ENCODE peak calls at places on chromosomes 6 and 20, in six cellular contexts. Y, J, Q, X, M and S are unnamed samples.

GRCh38 chr6:50889492-50889891 is 70.8 kb downstream of the TFAP2B start:
- DNase-seq in Q (no peak), X (no peak), J (no peak), Y (no peak), M (no peak), S (no peak)

GRCh38 chr20:19048898-19049889 is 163.2 kb upstream of the SLC24A3 start:
- DNase-seq in X (no peak), M (no peak), Y (no peak), J (no peak), Q (no peak), S (no peak)

GRCh38 chr6:111985202-111985731 is 68.6 kb upstream of the CCN6 start:
- DNase-seq in J (peak; percentile 94), X (no peak), Q (peak; percentile 79), M (no peak), Y (no peak), S (peak; percentile 66)

GRCh38 chr6:148217051-148217450 is 125.6 kb upstream of the SASH1 start:
- DNase-seq in J (no peak), Q (no peak), X (no peak), M (no peak), Y (no peak), S (no peak)

GRCh38 chr6:19713411-19713810 is 123.8 kb upstream of the ID4 start:
- DNase-seq in Q (peak; percentile 46), X (no peak), M (no peak), J (peak; percentile 13), Y (no peak), S (no peak)

GRCh38 chr6:33765368-33765767 is 18.7 kb upstream of the IP6K3 start:
- DNase-seq in Q (no peak), X (no peak), J (no peak), Y (no peak), M (no peak), S (no peak)

GRCh38 chr20:62710886-62711702 is 2.5 kb downstream of the NTSR1 start:
- DNase-seq in J (no peak), Q (no peak), Y (no peak), X (peak; percentile 62), M (no peak), S (peak; percentile 64)

GRCh38 chr20:63734946-63735858 is 1.3 kb upstream of the LIME1 start:
- DNase-seq in X (no peak), J (no peak), Q (no peak), M (peak; percentile 30), Y (peak; percentile 3), S (no peak)

GRCh38 chr6:119129148-119129967 is 50.9 kb upstream of the FAM184A start:
- DNase-seq in X (no peak), Y (peak; percentile 57), M (peak; percentile 18), Q (peak; percentile 85), J (peak; percentile 81), S (peak; percentile 81)

GRCh38 chr6:37357288-37357687 is 3.5 kb downstream of the RNF8 start:
- DNase-seq in X (no peak), M (no peak), Y (no peak), J (no peak), Q (no peak), S (no peak)

GRCh38 chr6:71289039-71289801 is 609 bp downstream of the OGFRL1 start:
- DNase-seq in M (peak; percentile 25), Q (no peak), Y (peak; percentile 26), X (no peak), J (peak; percentile 37), S (peak; percentile 37)

GRCh38 chr20:57467742-57468141 is 57.2 kb downstream of the CTCFL start:
- DNase-seq in M (no peak), Y (no peak), Q (no peak), J (no peak), X (no peak), S (no peak)

GRCh38 chr20:2521369-2522305 is 12.9 kb upstream of the ZNF343 start:
- DNase-seq in Q (peak; percentile 61), X (peak; percentile 42), Y (no peak), M (peak; percentile 36), J (peak; percentile 49), S (peak; percentile 50)

GRCh38 chr20:54680872-54681297 is 205.5 kb downstream of the DOK5 start:
- DNase-seq in Q (peak; percentile 58), M (peak; percentile 22), X (no peak), Y (peak; percentile 19), J (peak; percentile 47), S (peak; percentile 52)

GRCh38 chr20:17934141-17934862 is 34.3 kb downstream of the SNX5 start:
- DNase-seq in M (no peak), X (no peak), Y (no peak), Q (no peak), J (peak; percentile 69), S (no peak)

GRCh38 chr20:1955289-1955688 is 38.6 kb downstream of the PDYN start:
- DNase-seq in Y (no peak), X (no peak), M (no peak), J (no peak), Q (no peak), S (no peak)

GRCh38 chr6:151044465-151045441 is 179.3 kb downstream of the MTHFD1L start:
- DNase-seq in M (peak; percentile 28), J (peak; percentile 92), Y (no peak), Q (peak; percentile 93), X (peak; percentile 93), S (no peak)

GRCh38 chr6:12262236-12263061 is 27.7 kb upstream of the EDN1 start:
- DNase-seq in Q (no peak), M (peak; percentile 27), X (no peak), Y (no peak), J (no peak), S (no peak)

GRCh38 chr6:3744211-3744900 is 7.2 kb downstream of the PXDC1 start:
- DNase-seq in Y (no peak), M (no peak), Q (peak; percentile 38), X (no peak), J (peak; percentile 51), S (no peak)

GRCh38 chr6:64489760-64490159 is 854.2 kb downstream of the PHF3 start:
- DNase-seq in M (no peak), X (no peak), Y (no peak), Q (no peak), J (peak; percentile 36), S (no peak)

GRCh38 chr6:49890988-49891387 is 24.7 kb upstream of the CRISP1 start:
- DNase-seq in X (no peak), Q (no peak), M (no peak), J (no peak), Y (no peak), S (no peak)

GRCh38 chr6:26311385-26312095 is 53.5 kb upstream of the BTN3A2 start:
- DNase-seq in X (no peak), Q (peak; percentile 78), Y (no peak), J (peak; percentile 84), M (peak; percentile 30), S (peak; percentile 82)

GRCh38 chr6:152356659-152357058 is 280.5 kb downstream of the SYNE1 start:
- DNase-seq in Q (peak; percentile 82), Y (peak; percentile 28), M (no peak), X (no peak), J (peak; percentile 57), S (peak; percentile 48)

GRCh38 chr6:136085370-136086115 is 164.6 kb downstream of the MTFR2 start:
- DNase-seq in J (peak; percentile 65), X (no peak), M (no peak), Y (no peak), Q (no peak), S (no peak)

GRCh38 chr20:63536997-63537524 is at the start of gene PTK6:
- DNase-seq in Y (peak; percentile 71), J (no peak), Q (no peak), X (peak; percentile 84), M (no peak), S (peak; percentile 75)

DNA sequence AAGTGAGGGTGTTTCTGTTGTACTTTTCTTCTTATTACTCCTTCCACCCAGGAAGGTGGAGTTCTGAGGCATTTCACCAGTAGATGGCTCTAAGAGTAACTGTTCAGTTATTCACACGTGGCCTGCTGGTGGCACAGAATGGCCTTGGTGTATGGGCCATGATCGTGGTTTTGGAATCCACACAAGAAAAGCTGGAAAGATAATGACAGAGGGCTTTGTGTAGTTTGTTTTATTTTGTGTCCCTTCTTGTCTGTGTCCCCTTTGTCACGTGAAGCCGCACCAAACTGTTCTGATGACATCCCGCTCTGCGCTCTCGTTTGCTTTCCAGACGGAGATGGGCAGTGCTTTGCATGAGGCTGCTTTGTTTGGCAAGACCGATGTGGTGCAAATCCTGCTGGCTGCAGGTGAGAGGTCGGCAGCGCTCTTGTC is 93.4 kb downstream of the ANKS1A start:
- DNase-seq in X (no peak), J (peak; percentile 29), M (peak; percentile 52), Y (peak; percentile 26), Q (peak; percentile 43), S (peak; percentile 7)
- TF ChIP-seq CTCF in X (no peak), J (peak; percentile 28), M (peak; percentile 38), Y (no peak), Q (peak; percentile 52), S (no peak)

GRCh38 chr6:85537055-85537494 is 56.6 kb downstream of the SNX14 start:
- DNase-seq in J (peak; percentile 19), X (no peak), Q (peak; percentile 35), M (no peak), Y (peak; percentile 15), S (peak; percentile 6)
- TF ChIP-seq CTCF in J (peak; percentile 38), X (peak; percentile 42), Q (peak; percentile 41), M (peak; percentile 73), Y (peak; percentile 35), S (peak; percentile 58)

DNA sequence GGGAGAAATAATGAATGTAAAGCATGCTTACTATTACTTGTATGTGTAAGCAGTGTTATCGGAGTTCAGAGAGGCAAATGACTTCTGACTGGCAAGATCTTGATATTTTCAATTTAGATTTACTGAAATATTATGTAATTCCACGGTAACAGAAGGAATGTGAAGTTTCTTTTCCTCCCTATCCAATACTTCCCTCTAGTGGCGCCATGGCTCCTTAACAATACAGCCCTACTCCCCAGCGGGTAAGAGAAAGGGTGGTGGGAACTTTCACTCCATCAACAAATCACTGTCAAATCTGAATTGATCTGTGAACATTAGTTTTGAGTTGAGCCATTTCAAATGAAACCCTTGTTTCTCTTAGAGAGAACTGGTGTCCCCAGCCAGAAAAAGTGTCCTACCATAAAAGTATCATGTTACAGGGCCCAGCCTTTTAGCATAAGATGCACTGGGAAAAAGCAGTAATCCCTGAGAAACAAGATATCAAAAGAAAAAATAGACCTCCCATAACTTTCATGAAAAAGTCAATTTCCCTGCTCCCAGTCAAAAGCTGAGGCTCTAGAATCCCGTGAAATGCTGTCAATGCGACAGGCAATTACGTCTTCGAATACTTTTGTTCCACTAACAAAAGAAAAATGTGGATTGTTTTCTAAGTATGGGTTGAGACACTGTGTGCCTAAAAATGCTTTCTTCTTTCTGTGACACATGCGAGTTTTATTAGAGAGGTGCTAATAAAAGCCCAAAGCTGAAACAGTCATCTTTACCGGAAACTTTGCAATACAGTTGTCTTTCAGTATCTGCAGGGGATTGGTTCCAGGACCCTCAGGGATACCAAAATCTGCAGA is 12.9 kb downstream of the COX7A2 start:
- DNase-seq in M (peak; percentile 39), X (no peak), Q (peak; percentile 80), Y (no peak), J (peak; percentile 65), S (peak; percentile 67)
- TF ChIP-seq CTCF in M (peak; percentile 65), X (peak; percentile 52), Q (peak; percentile 93), Y (peak; percentile 41), J (peak; percentile 88), S (peak; percentile 66)

DNA sequence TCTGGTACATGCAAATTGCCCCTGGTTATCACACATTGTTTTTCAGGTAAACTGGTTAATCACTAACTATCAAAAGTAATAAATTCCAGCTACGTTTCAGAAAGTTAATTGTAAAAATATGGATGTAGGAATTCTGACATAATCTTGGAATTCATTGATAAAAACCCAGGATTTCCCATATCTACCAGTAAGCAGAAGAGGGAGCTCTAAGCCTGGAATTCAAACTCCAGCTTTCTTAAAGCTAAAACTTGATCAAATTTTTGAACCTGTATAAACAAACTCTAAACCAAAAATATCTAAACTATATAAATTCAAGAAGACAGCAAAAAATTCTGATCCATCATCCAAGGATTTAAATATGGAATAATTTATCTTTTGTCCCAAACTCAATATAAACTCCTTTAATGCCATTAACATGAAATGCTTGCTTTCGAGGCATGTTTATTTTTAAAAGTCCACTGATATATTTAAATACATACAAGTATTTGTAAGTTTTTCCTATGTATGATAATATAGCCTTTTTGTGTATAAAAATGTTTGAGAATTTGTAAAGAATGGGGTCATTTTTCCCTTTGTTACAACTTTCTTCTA is 91.5 kb upstream of the RNF217 start:
- DNase-seq in Q (peak; percentile 75), J (peak; percentile 62), X (no peak), M (no peak), Y (no peak), S (peak; percentile 57)
- TF ChIP-seq CTCF in Q (peak; percentile 80), J (peak; percentile 79), X (peak; percentile 46), M (peak; percentile 84), Y (no peak), S (peak; percentile 77)